ENCODE peak calls at places on chromosomes 6 and 20, in five cellular contexts. P is RKO; Q is activated naive CD8-positive, alpha-beta T cell treated with anti-CD3 and anti-CD28 coated beads for 36 hours; M is mucosa of gallbladder; Z is AG09309. F is an unnamed sample.
A peak's percentile ranks its signal among the peaks of the same experiment; 100 is the strongest.

GRCh38 chr6:7617954-7618764 is 28.2 kb downstream of the SNRNP48 start:
- DNase-seq in P (no peak), Q (no peak), M (peak; percentile 50), Z (peak; percentile 77), F (no peak)

GRCh38 chr20:53660078-53660909 is 66.7 kb upstream of the ZNF217 start:
- DNase-seq in P (no peak), Q (peak; percentile 54), M (peak; percentile 25), Z (no peak), F (no peak)

GRCh38 chr6:5782783-5783567 is 223.8 kb downstream of the NRN1 start:
- DNase-seq in P (no peak), Q (no peak), M (peak; percentile 49), Z (no peak), F (no peak)

GRCh38 chr20:49676581-49677291 is 36.9 kb downstream of the B4GALT5 start:
- DNase-seq in P (peak; percentile 83), Q (peak; percentile 22), M (peak; percentile 38), Z (no peak), F (peak; percentile 17)

GRCh38 chr6:10585232-10585887 is 64.2 kb downstream of the GCNT2 start:
- DNase-seq in P (no peak), Q (no peak), M (no peak), Z (no peak), F (no peak)

GRCh38 chr6:99605911-99606669 is 543 bp upstream of the PRDM13 start:
- DNase-seq in P (no peak), Q (no peak), M (no peak), Z (no peak), F (no peak)

GRCh38 chr20:23331450-23331849 is 19.1 kb upstream of the NXT1 start:
- DNase-seq in P (no peak), Q (no peak), M (no peak), Z (no peak), F (no peak)

GRCh38 chr6:113774122-113774835 is 82.9 kb upstream of the MARCKS start:
- DNase-seq in P (no peak), Q (no peak), M (no peak), Z (peak; percentile 61), F (no peak)

GRCh38 chr6:3878048-3878666 is 29.0 kb downstream of the FAM50B start:
- DNase-seq in P (no peak), Q (no peak), M (no peak), Z (no peak), F (no peak)

GRCh38 chr6:96301781-96302180 is 219.8 kb upstream of the UFL1 start:
- DNase-seq in P (no peak), Q (no peak), M (no peak), Z (no peak), F (no peak)

GRCh38 chr20:17228624-17229061 is 1.8 kb downstream of the PCSK2 start:
- DNase-seq in P (no peak), Q (no peak), M (no peak), Z (no peak), F (no peak)

GRCh38 chr20:31542201-31542842 is 28.1 kb downstream of the HM13 start:
- DNase-seq in P (no peak), Q (peak; percentile 44), M (no peak), Z (no peak), F (peak; percentile 84)

GRCh38 chr20:32350421-32350820 is 7.7 kb upstream of the ASXL1 start:
- DNase-seq in P (no peak), Q (no peak), M (no peak), Z (no peak), F (no peak)

GRCh38 chr6:118597636-118598035 is 49.5 kb downstream of the PLN start:
- DNase-seq in P (no peak), Q (no peak), M (no peak), Z (no peak), F (no peak)

GRCh38 chr6:12725263-12725662 is 8.7 kb downstream of the PHACTR1 start:
- DNase-seq in P (no peak), Q (no peak), M (no peak), Z (no peak), F (no peak)

GRCh38 chr6:135962731-135963130 is 111.2 kb downstream of the PDE7B start:
- DNase-seq in P (no peak), Q (no peak), M (no peak), Z (peak; percentile 89), F (no peak)

GRCh38 chr6:144936764-144937163 is 651.6 kb downstream of the UTRN start:
- DNase-seq in P (no peak), Q (no peak), M (no peak), Z (no peak), F (no peak)

GRCh38 chr6:42166444-42167141 is 6.6 kb upstream of the GUCA1A start:
- DNase-seq in P (peak; percentile 56), Q (peak; percentile 68), M (peak; percentile 78), Z (no peak), F (no peak)

GRCh38 chr20:59985864-59986263 is 27.6 kb downstream of the CDH26 start:
- DNase-seq in P (no peak), Q (peak; percentile 5), M (no peak), Z (no peak), F (no peak)

GRCh38 chr6:135299256-135299655 is 118.1 kb downstream of the MYB start:
- DNase-seq in P (no peak), Q (no peak), M (no peak), Z (peak; percentile 44), F (no peak)

GRCh38 chr6:34656378-34657036 is 40.1 kb downstream of the ILRUN start:
- DNase-seq in P (no peak), Q (no peak), M (peak; percentile 50), Z (peak; percentile 61), F (peak; percentile 31)

GRCh38 chr6:87154641-87155271 is 609 bp upstream of the ZNF292 start:
- DNase-seq in P (peak; percentile 84), Q (peak; percentile 80), M (no peak), Z (peak; percentile 60), F (peak; percentile 88)

GRCh38 chr6:39362487-39362865 is 40.0 kb upstream of the KCNK16 start:
- DNase-seq in P (peak; percentile 46), Q (no peak), M (no peak), Z (no peak), F (no peak)

GRCh38 chr6:10210052-10210451 is 204.8 kb downstream of the TFAP2A start:
- DNase-seq in P (peak; percentile 42), Q (no peak), M (no peak), Z (no peak), F (peak; percentile 8)

F was measured in SW 1271.